ENCODE peak calls at places on chromosomes 6 and 20, in eight cellular contexts. G is A549, B is uterus, D is bronchial epithelial cell, M is AG10803, Q is HFF-Myc, L is heart left ventricle, I is SK-N-SH. C is an unnamed sample.

GRCh38 chr6:52454556-52454955 is 34.4 kb downstream of the EFHC1 start:
- DNase-seq in G (no peak), B (no peak), D (peak), M (no peak), Q (peak), L (no peak), I (no peak), C (no peak)

GRCh38 chr20:1460275-1460674 is 6.4 kb downstream of the NSFL1C start:
- DNase-seq in G (no peak), B (no peak), D (no peak), M (no peak), Q (no peak), L (no peak), I (no peak), C (no peak)

GRCh38 chr6:112475083-112475482 is 128.0 kb downstream of the RFPL4B start:
- DNase-seq in G (no peak), B (no peak), D (no peak), M (peak), Q (no peak), L (no peak), I (no peak), C (peak)

GRCh38 chr6:155461636-155462035 is 6.0 kb upstream of the NOX3 start:
- DNase-seq in G (no peak), B (no peak), D (no peak), M (peak), Q (no peak), L (no peak), I (no peak), C (peak)

GRCh38 chr6:44035621-44036020 is 91.6 kb downstream of the MRPL14 start:
- DNase-seq in G (no peak), B (no peak), D (peak), M (peak), Q (no peak), L (no peak), I (no peak), C (peak)

GRCh38 chr6:118993803-118994231 is 58.9 kb upstream of the MCM9 start:
- DNase-seq in G (no peak), B (no peak), D (no peak), M (no peak), Q (no peak), L (no peak), I (no peak), C (no peak)

GRCh38 chr6:89320012-89320559 is 5.0 kb upstream of the GABRR2 start:
- DNase-seq in G (no peak), B (no peak), D (no peak), M (no peak), Q (no peak), L (no peak), I (no peak), C (no peak)

GRCh38 chr6:32198866-32199265 is 6.4 kb upstream of the GPSM3 start:
- DNase-seq in G (no peak), B (no peak), D (no peak), M (no peak), Q (no peak), L (no peak), I (no peak), C (no peak)

GRCh38 chr6:13163161-13163944 is 165.0 kb downstream of the TBC1D7 start:
- DNase-seq in G (no peak), B (no peak), D (no peak), M (no peak), Q (no peak), L (no peak), I (no peak), C (no peak)

GRCh38 chr6:13164316-13164715 is 164.0 kb downstream of the TBC1D7 start:
- DNase-seq in G (no peak), B (no peak), D (no peak), M (no peak), Q (no peak), L (no peak), I (no peak), C (no peak)

DNA sequence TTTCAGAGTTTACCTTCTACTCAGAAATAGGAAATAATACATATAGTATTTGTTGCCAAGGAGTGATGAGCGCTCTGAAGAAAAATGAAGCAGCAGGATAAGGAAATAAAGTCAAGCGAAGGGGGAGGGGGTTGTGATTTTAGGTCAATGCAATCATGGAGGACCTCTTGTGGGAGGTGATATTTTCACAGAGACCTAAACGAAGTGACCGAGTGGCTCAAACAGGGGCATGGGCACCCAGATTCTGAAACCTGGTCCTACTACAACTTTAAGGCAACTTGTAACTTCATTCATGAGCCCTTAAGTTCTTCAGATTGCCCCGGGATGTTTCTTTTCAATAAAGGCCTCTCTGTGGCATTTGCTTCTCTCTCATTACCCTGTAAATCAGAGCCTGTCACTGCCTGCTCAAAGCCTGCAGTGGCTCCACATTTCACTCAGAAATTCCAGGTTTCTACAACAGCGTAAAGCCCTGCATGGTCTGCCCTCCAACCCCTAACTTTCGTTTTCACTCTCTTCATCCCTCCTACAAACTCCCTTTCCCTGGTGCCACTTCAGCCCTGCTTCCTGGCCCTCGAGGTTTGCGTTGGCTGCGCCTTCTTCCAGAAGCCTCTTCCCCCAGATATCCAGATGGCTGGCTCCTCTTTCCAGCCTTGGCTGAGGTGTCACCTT is 162.7 kb downstream of the TBC1D7 start:
- DNase-seq in G (no peak), B (no peak), D (no peak), M (no peak), Q (no peak), L (no peak), I (no peak), C (peak)
- H3K4me3 ChIP-seq in G (no peak), B (no peak), D (no peak), M (no peak), Q (no peak), L (no peak), I (no peak), C (peak)

GRCh38 chr6:40727272-40727671 is 140.1 kb upstream of the LRFN2 start:
- DNase-seq in G (no peak), B (no peak), D (no peak), M (no peak), Q (no peak), L (no peak), I (peak), C (no peak)
- TF ChIP-seq CTCF in G (no peak), B (no peak), D (no peak), M (no peak), Q (no peak), L (no peak), I (no peak), C (no peak)

GRCh38 chr20:61623451-61623850 is 371.4 kb downstream of the CDH4 start:
- DNase-seq in G (no peak), B (no peak), D (no peak), M (no peak), Q (no peak), L (no peak), I (no peak), C (no peak)
- H3K4me3 ChIP-seq in G (no peak), B (no peak), D (no peak), M (no peak), Q (no peak), L (no peak), I (no peak), C (no peak)

GRCh38 chr6:134999107-134999506 is 49.2 kb upstream of the ALDH8A1 start:
- DNase-seq in G (no peak), B (no peak), D (no peak), M (no peak), Q (no peak), L (no peak), I (no peak), C (no peak)

GRCh38 chr6:135006386-135006914 is 48.2 kb downstream of the HBS1L start:
- DNase-seq in G (no peak), B (no peak), D (no peak), M (no peak), Q (no peak), L (no peak), I (no peak), C (no peak)

GRCh38 chr6:135002974-135003703 is 51.5 kb downstream of the HBS1L start:
- DNase-seq in G (no peak), B (no peak), D (no peak), M (no peak), Q (no peak), L (no peak), I (no peak), C (no peak)

GRCh38 chr6:134997133-134997841 is 47.4 kb upstream of the ALDH8A1 start:
- DNase-seq in G (no peak), B (no peak), D (no peak), M (no peak), Q (no peak), L (no peak), I (no peak), C (no peak)

DNA sequence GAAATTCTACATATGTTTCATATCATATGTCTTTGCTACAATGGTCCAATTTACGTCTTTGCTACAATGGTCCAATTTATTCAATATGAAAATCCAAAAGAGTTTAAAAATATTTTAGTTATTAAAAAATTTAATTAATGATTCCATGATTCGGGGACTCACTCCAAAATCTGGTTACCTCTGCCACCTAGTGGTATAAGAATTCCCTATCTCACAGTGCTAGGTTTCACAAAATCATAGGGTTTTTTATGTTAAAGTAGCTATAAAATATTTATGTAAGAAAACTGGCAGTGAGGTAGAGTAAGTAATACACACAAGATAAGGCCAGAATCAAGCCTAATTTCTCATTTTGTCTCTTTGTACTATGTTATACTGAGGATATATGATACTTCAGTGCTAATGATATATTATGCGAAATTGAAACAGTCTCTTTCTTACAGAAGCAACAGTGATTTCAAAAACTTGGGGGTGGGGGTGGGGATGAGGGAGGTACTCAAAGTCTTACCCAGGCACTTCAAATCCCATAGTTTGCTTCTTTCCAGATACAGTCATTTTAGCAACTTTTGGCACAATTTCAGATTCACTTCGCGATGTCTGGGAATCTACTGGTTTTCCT is 52.3 kb downstream of the HBS1L start:
- DNase-seq in G (peak), B (no peak), D (peak), M (peak), Q (no peak), L (no peak), I (peak), C (peak)
- TF ChIP-seq CTCF in G (peak), B (no peak), D (peak), M (peak), Q (peak), L (peak), I (peak), C (peak)

C was measured in fibroblast of villous mesenchyme.